ENCODE peak calls at places on chromosomes 6 and 20, in six cellular contexts. One of them, this sample, is unnamed.

GRCh38 chr6:73389854-73390253 is 4.8 kb upstream of the DDX43 start:
- DNase-seq in LHCN-M2: no peak
- DNase-seq in kidney: no peak
- DNase-seq in activated T-cell treated with anti-CD3 and anti-CD28 coated beads, Interleukin-2, amount 50 U/mL, for 4 hours: no peak
- DNase-seq in stimulated activated CD8-positive, alpha-beta memory T cell treated with anti-CD3 and anti-CD28 coated beads, Interleukin-4, amount 100 ng/mL, for 1 hour: no peak
- DNase-seq in SK-N-DZ: no peak
- DNase-seq in this sample: no peak

GRCh38 chr6:56906752-56907151 is 48.2 kb upstream of the BEND6 start:
- DNase-seq in activated T-cell treated with anti-CD3 and anti-CD28 coated beads, Interleukin-2, amount 50 U/mL, for 4 hours: no peak
- DNase-seq in LHCN-M2: peak
- DNase-seq in stimulated activated CD8-positive, alpha-beta memory T cell treated with anti-CD3 and anti-CD28 coated beads, Interleukin-4, amount 100 ng/mL, for 1 hour: no peak
- DNase-seq in SK-N-DZ: no peak
- DNase-seq in kidney: no peak
- DNase-seq in this sample: no peak

GRCh38 chr20:24677626-24678328 is 208.3 kb downstream of the SYNDIG1 start:
- DNase-seq in LHCN-M2: no peak
- DNase-seq in kidney: peak
- DNase-seq in SK-N-DZ: no peak
- DNase-seq in activated T-cell treated with anti-CD3 and anti-CD28 coated beads, Interleukin-2, amount 50 U/mL, for 4 hours: no peak
- DNase-seq in stimulated activated CD8-positive, alpha-beta memory T cell treated with anti-CD3 and anti-CD28 coated beads, Interleukin-4, amount 100 ng/mL, for 1 hour: no peak
- DNase-seq in this sample: no peak

GRCh38 chr6:37807656-37808055 is 11.9 kb upstream of the ZFAND3 start:
- DNase-seq in kidney: peak
- DNase-seq in stimulated activated CD8-positive, alpha-beta memory T cell treated with anti-CD3 and anti-CD28 coated beads, Interleukin-4, amount 100 ng/mL, for 1 hour: no peak
- DNase-seq in LHCN-M2: peak
- DNase-seq in activated T-cell treated with anti-CD3 and anti-CD28 coated beads, Interleukin-2, amount 50 U/mL, for 4 hours: no peak
- DNase-seq in SK-N-DZ: no peak
- DNase-seq in this sample: no peak

GRCh38 chr6:72649032-72649984 is 27.4 kb downstream of the KCNQ5 start:
- DNase-seq in stimulated activated CD8-positive, alpha-beta memory T cell treated with anti-CD3 and anti-CD28 coated beads, Interleukin-4, amount 100 ng/mL, for 1 hour: no peak
- DNase-seq in SK-N-DZ: no peak
- DNase-seq in LHCN-M2: peak
- DNase-seq in kidney: no peak
- DNase-seq in activated T-cell treated with anti-CD3 and anti-CD28 coated beads, Interleukin-2, amount 50 U/mL, for 4 hours: no peak
- DNase-seq in this sample: no peak

GRCh38 chr6:147285087-147285855 is 81.1 kb downstream of the STXBP5 start:
- DNase-seq in activated T-cell treated with anti-CD3 and anti-CD28 coated beads, Interleukin-2, amount 50 U/mL, for 4 hours: no peak
- DNase-seq in kidney: no peak
- DNase-seq in stimulated activated CD8-positive, alpha-beta memory T cell treated with anti-CD3 and anti-CD28 coated beads, Interleukin-4, amount 100 ng/mL, for 1 hour: no peak
- DNase-seq in SK-N-DZ: peak
- DNase-seq in LHCN-M2: peak
- DNase-seq in this sample: no peak

GRCh38 chr6:26613717-26614683 is 17.2 kb downstream of the ABT1 start:
- DNase-seq in stimulated activated CD8-positive, alpha-beta memory T cell treated with anti-CD3 and anti-CD28 coated beads, Interleukin-4, amount 100 ng/mL, for 1 hour: no peak
- DNase-seq in LHCN-M2: no peak
- DNase-seq in activated T-cell treated with anti-CD3 and anti-CD28 coated beads, Interleukin-2, amount 50 U/mL, for 4 hours: peak
- DNase-seq in kidney: peak
- DNase-seq in SK-N-DZ: no peak
- DNase-seq in this sample: no peak

GRCh38 chr6:79466222-79466834 is 70.9 kb downstream of the LCA5 start:
- DNase-seq in SK-N-DZ: peak
- DNase-seq in LHCN-M2: peak
- DNase-seq in stimulated activated CD8-positive, alpha-beta memory T cell treated with anti-CD3 and anti-CD28 coated beads, Interleukin-4, amount 100 ng/mL, for 1 hour: no peak
- DNase-seq in kidney: no peak
- DNase-seq in activated T-cell treated with anti-CD3 and anti-CD28 coated beads, Interleukin-2, amount 50 U/mL, for 4 hours: no peak
- DNase-seq in this sample: no peak

GRCh38 chr20:45347936-45348809 is at the start of gene SDC4:
- DNase-seq in activated T-cell treated with anti-CD3 and anti-CD28 coated beads, Interleukin-2, amount 50 U/mL, for 4 hours: peak
- DNase-seq in kidney: peak
- DNase-seq in stimulated activated CD8-positive, alpha-beta memory T cell treated with anti-CD3 and anti-CD28 coated beads, Interleukin-4, amount 100 ng/mL, for 1 hour: no peak
- DNase-seq in LHCN-M2: no peak
- DNase-seq in SK-N-DZ: no peak
- DNase-seq in this sample: no peak

GRCh38 chr20:33653900-33654596 is 8.1 kb upstream of the C20orf144 start:
- DNase-seq in SK-N-DZ: peak
- DNase-seq in activated T-cell treated with anti-CD3 and anti-CD28 coated beads, Interleukin-2, amount 50 U/mL, for 4 hours: no peak
- DNase-seq in stimulated activated CD8-positive, alpha-beta memory T cell treated with anti-CD3 and anti-CD28 coated beads, Interleukin-4, amount 100 ng/mL, for 1 hour: no peak
- DNase-seq in LHCN-M2: no peak
- DNase-seq in kidney: peak
- DNase-seq in this sample: no peak

GRCh38 chr20:48898210-48898609 is 23.3 kb upstream of the ARFGEF2 start:
- DNase-seq in SK-N-DZ: no peak
- DNase-seq in LHCN-M2: peak
- DNase-seq in stimulated activated CD8-positive, alpha-beta memory T cell treated with anti-CD3 and anti-CD28 coated beads, Interleukin-4, amount 100 ng/mL, for 1 hour: no peak
- DNase-seq in activated T-cell treated with anti-CD3 and anti-CD28 coated beads, Interleukin-2, amount 50 U/mL, for 4 hours: no peak
- DNase-seq in kidney: no peak
- DNase-seq in this sample: no peak

GRCh38 chr6:159110748-159111147 is 58.5 kb upstream of the FNDC1 start:
- DNase-seq in stimulated activated CD8-positive, alpha-beta memory T cell treated with anti-CD3 and anti-CD28 coated beads, Interleukin-4, amount 100 ng/mL, for 1 hour: no peak
- DNase-seq in SK-N-DZ: no peak
- DNase-seq in activated T-cell treated with anti-CD3 and anti-CD28 coated beads, Interleukin-2, amount 50 U/mL, for 4 hours: no peak
- DNase-seq in LHCN-M2: no peak
- DNase-seq in kidney: no peak
- DNase-seq in this sample: no peak

GRCh38 chr6:36289281-36290018 is 19.6 kb downstream of the PNPLA1 start:
- DNase-seq in kidney: no peak
- DNase-seq in LHCN-M2: no peak
- DNase-seq in activated T-cell treated with anti-CD3 and anti-CD28 coated beads, Interleukin-2, amount 50 U/mL, for 4 hours: no peak
- DNase-seq in SK-N-DZ: no peak
- DNase-seq in stimulated activated CD8-positive, alpha-beta memory T cell treated with anti-CD3 and anti-CD28 coated beads, Interleukin-4, amount 100 ng/mL, for 1 hour: no peak
- DNase-seq in this sample: no peak

GRCh38 chr6:13471184-13471583 is 16.2 kb downstream of the GFOD1 start:
- DNase-seq in kidney: no peak
- DNase-seq in SK-N-DZ: no peak
- DNase-seq in activated T-cell treated with anti-CD3 and anti-CD28 coated beads, Interleukin-2, amount 50 U/mL, for 4 hours: no peak
- DNase-seq in stimulated activated CD8-positive, alpha-beta memory T cell treated with anti-CD3 and anti-CD28 coated beads, Interleukin-4, amount 100 ng/mL, for 1 hour: no peak
- DNase-seq in LHCN-M2: no peak
- DNase-seq in this sample: no peak

GRCh38 chr20:33443006-33443511 is 504 bp downstream of the SNTA1 start:
- DNase-seq in kidney: peak
- DNase-seq in activated T-cell treated with anti-CD3 and anti-CD28 coated beads, Interleukin-2, amount 50 U/mL, for 4 hours: peak
- DNase-seq in stimulated activated CD8-positive, alpha-beta memory T cell treated with anti-CD3 and anti-CD28 coated beads, Interleukin-4, amount 100 ng/mL, for 1 hour: no peak
- DNase-seq in SK-N-DZ: no peak
- DNase-seq in LHCN-M2: no peak
- DNase-seq in this sample: no peak

GRCh38 chr20:22776369-22776768 is 192.0 kb upstream of the FOXA2 start:
- DNase-seq in kidney: no peak
- DNase-seq in activated T-cell treated with anti-CD3 and anti-CD28 coated beads, Interleukin-2, amount 50 U/mL, for 4 hours: no peak
- DNase-seq in SK-N-DZ: no peak
- DNase-seq in stimulated activated CD8-positive, alpha-beta memory T cell treated with anti-CD3 and anti-CD28 coated beads, Interleukin-4, amount 100 ng/mL, for 1 hour: no peak
- DNase-seq in LHCN-M2: peak
- DNase-seq in this sample: no peak

GRCh38 chr6:145315982-145316600 is 419.2 kb downstream of the EPM2A start:
- DNase-seq in LHCN-M2: peak
- DNase-seq in kidney: no peak
- DNase-seq in activated T-cell treated with anti-CD3 and anti-CD28 coated beads, Interleukin-2, amount 50 U/mL, for 4 hours: no peak
- DNase-seq in SK-N-DZ: no peak
- DNase-seq in stimulated activated CD8-positive, alpha-beta memory T cell treated with anti-CD3 and anti-CD28 coated beads, Interleukin-4, amount 100 ng/mL, for 1 hour: no peak
- DNase-seq in this sample: no peak

GRCh38 chr6:36204068-36204753 is 7.7 kb downstream of the BRPF3 start:
- DNase-seq in stimulated activated CD8-positive, alpha-beta memory T cell treated with anti-CD3 and anti-CD28 coated beads, Interleukin-4, amount 100 ng/mL, for 1 hour: no peak
- DNase-seq in LHCN-M2: no peak
- DNase-seq in SK-N-DZ: no peak
- DNase-seq in kidney: no peak
- DNase-seq in activated T-cell treated with anti-CD3 and anti-CD28 coated beads, Interleukin-2, amount 50 U/mL, for 4 hours: no peak
- DNase-seq in this sample: no peak

GRCh38 chr6:70110128-70111022 is 192.5 kb downstream of the COL9A1 start:
- DNase-seq in kidney: no peak
- DNase-seq in LHCN-M2: peak
- DNase-seq in SK-N-DZ: no peak
- DNase-seq in activated T-cell treated with anti-CD3 and anti-CD28 coated beads, Interleukin-2, amount 50 U/mL, for 4 hours: no peak
- DNase-seq in stimulated activated CD8-positive, alpha-beta memory T cell treated with anti-CD3 and anti-CD28 coated beads, Interleukin-4, amount 100 ng/mL, for 1 hour: no peak
- DNase-seq in this sample: no peak

GRCh38 chr6:136587527-136587926 is 37.3 kb upstream of the MAP7 start:
- DNase-seq in activated T-cell treated with anti-CD3 and anti-CD28 coated beads, Interleukin-2, amount 50 U/mL, for 4 hours: no peak
- DNase-seq in LHCN-M2: peak
- DNase-seq in kidney: no peak
- DNase-seq in SK-N-DZ: no peak
- DNase-seq in stimulated activated CD8-positive, alpha-beta memory T cell treated with anti-CD3 and anti-CD28 coated beads, Interleukin-4, amount 100 ng/mL, for 1 hour: no peak
- DNase-seq in this sample: no peak

GRCh38 chr6:16059496-16059895 is 69.4 kb upstream of the MYLIP start:
- DNase-seq in LHCN-M2: peak
- DNase-seq in activated T-cell treated with anti-CD3 and anti-CD28 coated beads, Interleukin-2, amount 50 U/mL, for 4 hours: no peak
- DNase-seq in stimulated activated CD8-positive, alpha-beta memory T cell treated with anti-CD3 and anti-CD28 coated beads, Interleukin-4, amount 100 ng/mL, for 1 hour: no peak
- DNase-seq in SK-N-DZ: no peak
- DNase-seq in kidney: no peak
- DNase-seq in this sample: no peak

GRCh38 chr6:44721954-44722578 is 334.6 kb downstream of the CDC5L start:
- DNase-seq in activated T-cell treated with anti-CD3 and anti-CD28 coated beads, Interleukin-2, amount 50 U/mL, for 4 hours: no peak
- DNase-seq in LHCN-M2: no peak
- DNase-seq in stimulated activated CD8-positive, alpha-beta memory T cell treated with anti-CD3 and anti-CD28 coated beads, Interleukin-4, amount 100 ng/mL, for 1 hour: no peak
- DNase-seq in kidney: no peak
- DNase-seq in SK-N-DZ: no peak
- DNase-seq in this sample: no peak

GRCh38 chr20:8356850-8357249 is 224.8 kb downstream of the PLCB1 start:
- DNase-seq in SK-N-DZ: no peak
- DNase-seq in LHCN-M2: no peak
- DNase-seq in stimulated activated CD8-positive, alpha-beta memory T cell treated with anti-CD3 and anti-CD28 coated beads, Interleukin-4, amount 100 ng/mL, for 1 hour: no peak
- DNase-seq in activated T-cell treated with anti-CD3 and anti-CD28 coated beads, Interleukin-2, amount 50 U/mL, for 4 hours: no peak
- DNase-seq in kidney: no peak
- DNase-seq in this sample: no peak

GRCh38 chr6:40338306-40338705 is 248.9 kb downstream of the LRFN2 start:
- DNase-seq in LHCN-M2: no peak
- DNase-seq in SK-N-DZ: no peak
- DNase-seq in kidney: no peak
- DNase-seq in activated T-cell treated with anti-CD3 and anti-CD28 coated beads, Interleukin-2, amount 50 U/mL, for 4 hours: no peak
- DNase-seq in stimulated activated CD8-positive, alpha-beta memory T cell treated with anti-CD3 and anti-CD28 coated beads, Interleukin-4, amount 100 ng/mL, for 1 hour: no peak
- DNase-seq in this sample: no peak

GRCh38 chr6:41713161-41713649 is 22.2 kb downstream of the TFEB start:
- DNase-seq in kidney: peak
- DNase-seq in LHCN-M2: peak
- DNase-seq in activated T-cell treated with anti-CD3 and anti-CD28 coated beads, Interleukin-2, amount 50 U/mL, for 4 hours: no peak
- DNase-seq in SK-N-DZ: no peak
- DNase-seq in stimulated activated CD8-positive, alpha-beta memory T cell treated with anti-CD3 and anti-CD28 coated beads, Interleukin-4, amount 100 ng/mL, for 1 hour: no peak
- DNase-seq in this sample: no peak

GRCh38 chr20:5180933-5181332 is 54.1 kb downstream of the CDS2 start:
- DNase-seq in LHCN-M2: no peak
- DNase-seq in kidney: no peak
- DNase-seq in stimulated activated CD8-positive, alpha-beta memory T cell treated with anti-CD3 and anti-CD28 coated beads, Interleukin-4, amount 100 ng/mL, for 1 hour: no peak
- DNase-seq in SK-N-DZ: no peak
- DNase-seq in activated T-cell treated with anti-CD3 and anti-CD28 coated beads, Interleukin-2, amount 50 U/mL, for 4 hours: no peak
- DNase-seq in this sample: no peak

GRCh38 chr6:126657556-126658129 is 317.7 kb downstream of the CENPW start:
- DNase-seq in kidney: no peak
- DNase-seq in activated T-cell treated with anti-CD3 and anti-CD28 coated beads, Interleukin-2, amount 50 U/mL, for 4 hours: no peak
- DNase-seq in LHCN-M2: peak
- DNase-seq in stimulated activated CD8-positive, alpha-beta memory T cell treated with anti-CD3 and anti-CD28 coated beads, Interleukin-4, amount 100 ng/mL, for 1 hour: no peak
- DNase-seq in SK-N-DZ: peak
- DNase-seq in this sample: no peak

GRCh38 chr6:20707166-20707485 is 172.9 kb downstream of the CDKAL1 start:
- DNase-seq in activated T-cell treated with anti-CD3 and anti-CD28 coated beads, Interleukin-2, amount 50 U/mL, for 4 hours: no peak
- DNase-seq in kidney: no peak
- DNase-seq in stimulated activated CD8-positive, alpha-beta memory T cell treated with anti-CD3 and anti-CD28 coated beads, Interleukin-4, amount 100 ng/mL, for 1 hour: no peak
- DNase-seq in SK-N-DZ: no peak
- DNase-seq in LHCN-M2: peak
- DNase-seq in this sample: no peak

GRCh38 chr6:3449750-3450305 is 7.0 kb downstream of the SLC22A23 start:
- DNase-seq in stimulated activated CD8-positive, alpha-beta memory T cell treated with anti-CD3 and anti-CD28 coated beads, Interleukin-4, amount 100 ng/mL, for 1 hour: no peak
- DNase-seq in kidney: no peak
- DNase-seq in activated T-cell treated with anti-CD3 and anti-CD28 coated beads, Interleukin-2, amount 50 U/mL, for 4 hours: no peak
- DNase-seq in SK-N-DZ: no peak
- DNase-seq in LHCN-M2: no peak
- DNase-seq in this sample: no peak

GRCh38 chr20:61253264-61253639 is 1.2 kb downstream of the CDH4 start:
- DNase-seq in SK-N-DZ: no peak
- DNase-seq in LHCN-M2: peak
- DNase-seq in activated T-cell treated with anti-CD3 and anti-CD28 coated beads, Interleukin-2, amount 50 U/mL, for 4 hours: no peak
- DNase-seq in stimulated activated CD8-positive, alpha-beta memory T cell treated with anti-CD3 and anti-CD28 coated beads, Interleukin-4, amount 100 ng/mL, for 1 hour: no peak
- DNase-seq in kidney: no peak
- DNase-seq in this sample: no peak

GRCh38 chr20:51116765-51117686 is 94.1 kb upstream of the KCNG1 start:
- DNase-seq in stimulated activated CD8-positive, alpha-beta memory T cell treated with anti-CD3 and anti-CD28 coated beads, Interleukin-4, amount 100 ng/mL, for 1 hour: no peak
- DNase-seq in kidney: no peak
- DNase-seq in LHCN-M2: no peak
- DNase-seq in SK-N-DZ: no peak
- DNase-seq in activated T-cell treated with anti-CD3 and anti-CD28 coated beads, Interleukin-2, amount 50 U/mL, for 4 hours: no peak
- DNase-seq in this sample: no peak

GRCh38 chr6:90446164-90446563 is 140.7 kb downstream of the MAP3K7 start:
- DNase-seq in LHCN-M2: no peak
- DNase-seq in kidney: no peak
- DNase-seq in stimulated activated CD8-positive, alpha-beta memory T cell treated with anti-CD3 and anti-CD28 coated beads, Interleukin-4, amount 100 ng/mL, for 1 hour: no peak
- DNase-seq in SK-N-DZ: no peak
- DNase-seq in activated T-cell treated with anti-CD3 and anti-CD28 coated beads, Interleukin-2, amount 50 U/mL, for 4 hours: no peak
- DNase-seq in this sample: no peak

GRCh38 chr6:30840084-30840921 is 44.0 kb upstream of the DDR1 start:
- DNase-seq in activated T-cell treated with anti-CD3 and anti-CD28 coated beads, Interleukin-2, amount 50 U/mL, for 4 hours: no peak
- DNase-seq in LHCN-M2: no peak
- DNase-seq in kidney: no peak
- DNase-seq in stimulated activated CD8-positive, alpha-beta memory T cell treated with anti-CD3 and anti-CD28 coated beads, Interleukin-4, amount 100 ng/mL, for 1 hour: no peak
- DNase-seq in SK-N-DZ: no peak
- DNase-seq in this sample: no peak

GRCh38 chr20:51091564-51092195 is 68.8 kb upstream of the KCNG1 start:
- DNase-seq in LHCN-M2: no peak
- DNase-seq in stimulated activated CD8-positive, alpha-beta memory T cell treated with anti-CD3 and anti-CD28 coated beads, Interleukin-4, amount 100 ng/mL, for 1 hour: no peak
- DNase-seq in kidney: no peak
- DNase-seq in activated T-cell treated with anti-CD3 and anti-CD28 coated beads, Interleukin-2, amount 50 U/mL, for 4 hours: no peak
- DNase-seq in SK-N-DZ: peak
- DNase-seq in this sample: no peak

GRCh38 chr6:12605888-12606345 is 110.7 kb upstream of the PHACTR1 start:
- DNase-seq in activated T-cell treated with anti-CD3 and anti-CD28 coated beads, Interleukin-2, amount 50 U/mL, for 4 hours: no peak
- DNase-seq in SK-N-DZ: peak
- DNase-seq in stimulated activated CD8-positive, alpha-beta memory T cell treated with anti-CD3 and anti-CD28 coated beads, Interleukin-4, amount 100 ng/mL, for 1 hour: no peak
- DNase-seq in kidney: no peak
- DNase-seq in LHCN-M2: peak
- DNase-seq in this sample: no peak

GRCh38 chr6:30682181-30683117 is 4.0 kb downstream of the PPP1R18 start:
- DNase-seq in kidney: peak
- DNase-seq in stimulated activated CD8-positive, alpha-beta memory T cell treated with anti-CD3 and anti-CD28 coated beads, Interleukin-4, amount 100 ng/mL, for 1 hour: peak
- DNase-seq in activated T-cell treated with anti-CD3 and anti-CD28 coated beads, Interleukin-2, amount 50 U/mL, for 4 hours: peak
- DNase-seq in SK-N-DZ: no peak
- DNase-seq in LHCN-M2: peak
- DNase-seq in this sample: peak

GRCh38 chr6:43916924-43917877 is 147.2 kb downstream of the VEGFA start:
- DNase-seq in stimulated activated CD8-positive, alpha-beta memory T cell treated with anti-CD3 and anti-CD28 coated beads, Interleukin-4, amount 100 ng/mL, for 1 hour: no peak
- DNase-seq in LHCN-M2: no peak
- DNase-seq in SK-N-DZ: no peak
- DNase-seq in kidney: peak
- DNase-seq in activated T-cell treated with anti-CD3 and anti-CD28 coated beads, Interleukin-2, amount 50 U/mL, for 4 hours: no peak
- DNase-seq in this sample: no peak